ENCODE peak calls at places on chromosomes 6 and 20, in six cellular contexts. One of them, this sample, is unnamed.

GRCh38 chr6:137808191-137808590 is 58.9 kb upstream of the TNFAIP3 start:
- DNase-seq in cardiac muscle cell: peak; percentile 41
- DNase-seq in sigmoid colon: no peak
- DNase-seq in substantia nigra: no peak
- DNase-seq in CD8-positive, alpha-beta T cell: no peak
- DNase-seq in lung: no peak
- DNase-seq in this sample: no peak

GRCh38 chr6:170165085-170165484 is 125.8 kb downstream of the DLL1 start:
- DNase-seq in lung: no peak
- DNase-seq in substantia nigra: no peak
- DNase-seq in cardiac muscle cell: no peak
- DNase-seq in sigmoid colon: peak; percentile 79
- DNase-seq in CD8-positive, alpha-beta T cell: no peak
- DNase-seq in this sample: no peak

GRCh38 chr6:38703949-38704348 is 1.0 kb upstream of the GLO1 start:
- DNase-seq in sigmoid colon: no peak
- DNase-seq in cardiac muscle cell: no peak
- DNase-seq in lung: no peak
- DNase-seq in CD8-positive, alpha-beta T cell: no peak
- DNase-seq in substantia nigra: no peak
- DNase-seq in this sample: no peak

GRCh38 chr20:50743087-50743486 is 11.7 kb downstream of the PARD6B start:
- DNase-seq in substantia nigra: no peak
- DNase-seq in CD8-positive, alpha-beta T cell: no peak
- DNase-seq in cardiac muscle cell: no peak
- DNase-seq in lung: no peak
- DNase-seq in sigmoid colon: no peak
- DNase-seq in this sample: no peak

GRCh38 chr6:159754959-159755914 is 6.6 kb upstream of the ACAT2 start:
- DNase-seq in CD8-positive, alpha-beta T cell: no peak
- DNase-seq in sigmoid colon: no peak
- DNase-seq in lung: no peak
- DNase-seq in cardiac muscle cell: no peak
- DNase-seq in substantia nigra: no peak
- DNase-seq in this sample: no peak

GRCh38 chr6:82484737-82485650 is 121.4 kb downstream of the TPBG start:
- DNase-seq in cardiac muscle cell: no peak
- DNase-seq in sigmoid colon: no peak
- DNase-seq in substantia nigra: no peak
- DNase-seq in lung: no peak
- DNase-seq in CD8-positive, alpha-beta T cell: no peak
- DNase-seq in this sample: peak; percentile 91

GRCh38 chr6:138465007-138465645 is 34.2 kb downstream of the NHSL1 start:
- DNase-seq in lung: no peak
- DNase-seq in cardiac muscle cell: peak; percentile 90
- DNase-seq in sigmoid colon: no peak
- DNase-seq in substantia nigra: no peak
- DNase-seq in CD8-positive, alpha-beta T cell: no peak
- DNase-seq in this sample: no peak

GRCh38 chr6:132798820-132799538 is 542 bp upstream of the SLC18B1 start:
- DNase-seq in lung: peak; percentile 80
- DNase-seq in CD8-positive, alpha-beta T cell: peak; percentile 52
- DNase-seq in sigmoid colon: peak; percentile 75
- DNase-seq in substantia nigra: no peak
- DNase-seq in cardiac muscle cell: peak; percentile 69
- DNase-seq in this sample: no peak

GRCh38 chr20:61803903-61804804 is 261.5 kb downstream of the TAF4 start:
- DNase-seq in substantia nigra: no peak
- DNase-seq in cardiac muscle cell: peak; percentile 37
- DNase-seq in sigmoid colon: no peak
- DNase-seq in CD8-positive, alpha-beta T cell: no peak
- DNase-seq in lung: no peak
- DNase-seq in this sample: no peak

GRCh38 chr6:107110200-107110599 is 5.1 kb downstream of the BEND3 start:
- DNase-seq in sigmoid colon: no peak
- DNase-seq in lung: no peak
- DNase-seq in CD8-positive, alpha-beta T cell: no peak
- DNase-seq in cardiac muscle cell: peak; percentile 71
- DNase-seq in substantia nigra: no peak
- DNase-seq in this sample: no peak

GRCh38 chr6:75852721-75853120 is 103.7 kb downstream of the MYO6 start:
- DNase-seq in CD8-positive, alpha-beta T cell: no peak
- DNase-seq in substantia nigra: no peak
- DNase-seq in sigmoid colon: no peak
- DNase-seq in cardiac muscle cell: peak; percentile 62
- DNase-seq in lung: no peak
- DNase-seq in this sample: no peak

GRCh38 chr20:47352332-47353223 is 3.9 kb downstream of the ZMYND8 start:
- DNase-seq in cardiac muscle cell: peak; percentile 73
- DNase-seq in CD8-positive, alpha-beta T cell: no peak
- DNase-seq in substantia nigra: no peak
- DNase-seq in sigmoid colon: no peak
- DNase-seq in lung: peak; percentile 55
- DNase-seq in this sample: no peak

GRCh38 chr20:50348118-50348517 is 157.5 kb downstream of the CEBPB start:
- DNase-seq in CD8-positive, alpha-beta T cell: no peak
- DNase-seq in sigmoid colon: peak; percentile 74
- DNase-seq in substantia nigra: no peak
- DNase-seq in lung: no peak
- DNase-seq in cardiac muscle cell: peak; percentile 90
- DNase-seq in this sample: no peak

GRCh38 chr20:42678895-42679294 is 510.8 kb downstream of the PTPRT start:
- DNase-seq in sigmoid colon: no peak
- DNase-seq in cardiac muscle cell: no peak
- DNase-seq in substantia nigra: no peak
- DNase-seq in lung: no peak
- DNase-seq in CD8-positive, alpha-beta T cell: no peak
- DNase-seq in this sample: no peak

GRCh38 chr20:24462461-24463010 is 6.9 kb upstream of the SYNDIG1 start:
- DNase-seq in substantia nigra: peak; percentile 47
- DNase-seq in sigmoid colon: no peak
- DNase-seq in cardiac muscle cell: no peak
- DNase-seq in CD8-positive, alpha-beta T cell: no peak
- DNase-seq in lung: no peak
- DNase-seq in this sample: no peak

GRCh38 chr20:56440346-56441007 is 27.9 kb upstream of the RTF2 start:
- DNase-seq in substantia nigra: no peak
- DNase-seq in CD8-positive, alpha-beta T cell: peak; percentile 49
- DNase-seq in cardiac muscle cell: no peak
- DNase-seq in sigmoid colon: peak; percentile 22
- DNase-seq in lung: no peak
- DNase-seq in this sample: no peak

GRCh38 chr20:58579819-58580492 is 64.8 kb upstream of the APCDD1L start:
- DNase-seq in substantia nigra: no peak
- DNase-seq in lung: no peak
- DNase-seq in cardiac muscle cell: no peak
- DNase-seq in CD8-positive, alpha-beta T cell: no peak
- DNase-seq in sigmoid colon: peak; percentile 33
- DNase-seq in this sample: no peak

GRCh38 chr20:45944151-45944964 is 9.9 kb downstream of the PCIF1 start:
- DNase-seq in lung: no peak
- DNase-seq in sigmoid colon: no peak
- DNase-seq in substantia nigra: no peak
- DNase-seq in cardiac muscle cell: peak; percentile 33
- DNase-seq in CD8-positive, alpha-beta T cell: no peak
- DNase-seq in this sample: no peak

DNA sequence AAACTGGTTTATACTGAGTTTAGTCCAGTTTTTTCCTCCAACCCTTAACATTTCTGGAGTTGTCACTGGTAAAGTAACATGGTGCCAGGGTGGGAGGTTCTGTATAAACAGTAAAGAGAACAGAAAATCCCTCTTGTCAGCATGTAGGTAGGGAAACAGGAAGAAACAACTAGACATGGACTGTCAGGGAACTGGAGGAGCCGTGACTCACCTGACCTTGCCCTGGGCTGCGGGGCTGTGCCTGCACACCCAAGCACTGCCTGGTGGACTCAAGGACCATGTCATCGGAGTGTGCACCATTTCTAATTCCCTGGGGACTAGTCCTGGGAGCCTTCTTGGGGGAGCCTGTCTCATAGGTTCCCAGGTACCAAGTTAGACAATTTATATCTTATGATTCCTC is 136.7 kb upstream of the SUPT3H start:
- DNase-seq in CD8-positive, alpha-beta T cell: no peak
- DNase-seq in substantia nigra: no peak
- DNase-seq in sigmoid colon: no peak
- DNase-seq in cardiac muscle cell: no peak
- DNase-seq in lung: no peak
- DNase-seq in this sample: no peak
- H3K27ac ChIP-seq in CD8-positive, alpha-beta T cell: no peak overlapping the region
- H3K27ac ChIP-seq in substantia nigra: no peak overlapping the region
- H3K27ac ChIP-seq in sigmoid colon: no peak overlapping the region
- H3K27ac ChIP-seq in cardiac muscle cell: no peak overlapping the region
- H3K27ac ChIP-seq in lung: no peak overlapping the region
- H3K27ac ChIP-seq in this sample: no peak overlapping the region

GRCh38 chr6:42140051-42140450 is 2.4 kb downstream of the C6orf132 start:
- DNase-seq in CD8-positive, alpha-beta T cell: no peak
- DNase-seq in substantia nigra: no peak
- DNase-seq in lung: no peak
- DNase-seq in cardiac muscle cell: peak; percentile 13
- DNase-seq in sigmoid colon: no peak
- DNase-seq in this sample: no peak

GRCh38 chr6:42138630-42139619 is 3.5 kb downstream of the C6orf132 start:
- DNase-seq in substantia nigra: no peak
- DNase-seq in lung: no peak
- DNase-seq in sigmoid colon: no peak
- DNase-seq in CD8-positive, alpha-beta T cell: no peak
- DNase-seq in cardiac muscle cell: peak; percentile 42
- DNase-seq in this sample: peak; percentile 14

GRCh38 chr6:42140756-42141602 is 1.4 kb downstream of the C6orf132 start:
- DNase-seq in substantia nigra: no peak
- DNase-seq in sigmoid colon: no peak
- DNase-seq in CD8-positive, alpha-beta T cell: no peak
- DNase-seq in lung: no peak
- DNase-seq in cardiac muscle cell: peak; percentile 40
- DNase-seq in this sample: no peak

GRCh38 chr6:42142118-42142835 is at the start of gene C6orf132:
- DNase-seq in sigmoid colon: no peak
- DNase-seq in lung: peak; percentile 81
- DNase-seq in cardiac muscle cell: peak; percentile 45
- DNase-seq in CD8-positive, alpha-beta T cell: no peak
- DNase-seq in substantia nigra: no peak
- DNase-seq in this sample: no peak

GRCh38 chr6:42141603-42142117 is 760 bp downstream of the C6orf132 start:
- DNase-seq in cardiac muscle cell: no peak
- DNase-seq in substantia nigra: no peak
- DNase-seq in lung: no peak
- DNase-seq in CD8-positive, alpha-beta T cell: no peak
- DNase-seq in sigmoid colon: no peak
- DNase-seq in this sample: no peak
- H3K27ac ChIP-seq in cardiac muscle cell: no peak overlapping the region
- H3K27ac ChIP-seq in substantia nigra: no peak overlapping the region
- H3K27ac ChIP-seq in lung: no peak overlapping the region
- H3K27ac ChIP-seq in CD8-positive, alpha-beta T cell: no peak overlapping the region
- H3K27ac ChIP-seq in sigmoid colon: no peak overlapping the region
- H3K27ac ChIP-seq in this sample: no peak overlapping the region

GRCh38 chr6:97668716-97669115 is 385.7 kb upstream of the MMS22L start:
- DNase-seq in substantia nigra: no peak
- DNase-seq in CD8-positive, alpha-beta T cell: no peak
- DNase-seq in sigmoid colon: no peak
- DNase-seq in lung: no peak
- DNase-seq in cardiac muscle cell: no peak
- DNase-seq in this sample: no peak
- H3K27ac ChIP-seq in substantia nigra: peak overlapping the region; percentile 78
- H3K27ac ChIP-seq in CD8-positive, alpha-beta T cell: no peak overlapping the region
- H3K27ac ChIP-seq in sigmoid colon: no peak overlapping the region
- H3K27ac ChIP-seq in lung: no peak overlapping the region
- H3K27ac ChIP-seq in cardiac muscle cell: peak overlapping the region; percentile 94
- H3K27ac ChIP-seq in this sample: peak overlapping the region; percentile 35

DNA sequence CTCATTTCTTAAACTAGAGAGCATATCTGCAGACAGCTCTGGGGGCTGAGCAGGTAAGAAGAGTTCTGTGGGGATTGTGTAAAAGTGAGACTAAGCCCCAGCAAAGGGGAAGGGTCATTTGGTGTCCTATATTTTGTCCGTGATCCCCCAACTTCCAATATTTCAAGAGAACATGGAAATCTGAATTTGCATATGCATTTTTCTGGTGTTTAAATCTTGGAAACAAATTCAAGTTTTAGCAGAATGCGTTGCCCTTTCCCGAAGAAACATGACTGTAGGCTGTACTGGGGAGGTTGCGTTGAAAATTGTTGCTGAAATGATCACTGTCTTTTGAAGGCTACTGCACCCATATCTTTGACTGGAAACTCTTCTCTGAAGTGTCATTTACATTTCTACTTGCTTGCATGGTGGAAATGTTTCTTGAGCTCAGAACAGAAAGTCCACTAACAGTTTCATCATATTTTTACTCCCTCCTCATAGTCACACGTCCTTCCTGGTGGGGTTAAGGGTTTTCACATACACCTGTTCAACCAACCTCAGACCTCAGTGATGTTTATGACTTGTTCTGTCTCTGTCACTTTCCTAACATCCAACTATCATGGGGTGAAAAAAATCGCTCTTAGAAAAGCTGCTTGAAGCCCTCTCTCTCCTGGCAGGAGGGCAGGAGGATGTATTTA is 140.3 kb downstream of the BCAS1 start:
- DNase-seq in cardiac muscle cell: no peak
- DNase-seq in sigmoid colon: no peak
- DNase-seq in substantia nigra: no peak
- DNase-seq in CD8-positive, alpha-beta T cell: no peak
- DNase-seq in lung: no peak
- DNase-seq in this sample: no peak
- H3K27ac ChIP-seq in cardiac muscle cell: no peak overlapping the region
- H3K27ac ChIP-seq in sigmoid colon: no peak overlapping the region
- H3K27ac ChIP-seq in substantia nigra: no peak overlapping the region
- H3K27ac ChIP-seq in CD8-positive, alpha-beta T cell: no peak overlapping the region
- H3K27ac ChIP-seq in lung: no peak overlapping the region
- H3K27ac ChIP-seq in this sample: no peak overlapping the region

GRCh38 chr6:13454286-13455221 is 32.8 kb downstream of the GFOD1 start:
- DNase-seq in CD8-positive, alpha-beta T cell: peak; percentile 50
- DNase-seq in sigmoid colon: peak; percentile 84
- DNase-seq in substantia nigra: no peak
- DNase-seq in lung: peak; percentile 36
- DNase-seq in cardiac muscle cell: peak; percentile 61
- DNase-seq in this sample: no peak

GRCh38 chr6:13452346-13453171 is 34.8 kb downstream of the GFOD1 start:
- DNase-seq in sigmoid colon: peak; percentile 83
- DNase-seq in substantia nigra: no peak
- DNase-seq in lung: no peak
- DNase-seq in cardiac muscle cell: peak; percentile 81
- DNase-seq in CD8-positive, alpha-beta T cell: no peak
- DNase-seq in this sample: no peak

GRCh38 chr6:13451181-13451700 is 36.2 kb downstream of the GFOD1 start:
- DNase-seq in sigmoid colon: no peak
- DNase-seq in cardiac muscle cell: no peak
- DNase-seq in CD8-positive, alpha-beta T cell: no peak
- DNase-seq in substantia nigra: no peak
- DNase-seq in lung: no peak
- DNase-seq in this sample: no peak

GRCh38 chr6:13453771-13454251 is 33.6 kb downstream of the GFOD1 start:
- DNase-seq in CD8-positive, alpha-beta T cell: no peak
- DNase-seq in substantia nigra: no peak
- DNase-seq in cardiac muscle cell: peak; percentile 32
- DNase-seq in sigmoid colon: no peak
- DNase-seq in lung: no peak
- DNase-seq in this sample: no peak

GRCh38 chr6:13453172-13453552 is 34.2 kb downstream of the GFOD1 start:
- DNase-seq in substantia nigra: no peak
- DNase-seq in CD8-positive, alpha-beta T cell: no peak
- DNase-seq in cardiac muscle cell: no peak
- DNase-seq in lung: no peak
- DNase-seq in sigmoid colon: no peak
- DNase-seq in this sample: no peak
- H3K27ac ChIP-seq in substantia nigra: no peak overlapping the region
- H3K27ac ChIP-seq in CD8-positive, alpha-beta T cell: no peak overlapping the region
- H3K27ac ChIP-seq in cardiac muscle cell: no peak overlapping the region
- H3K27ac ChIP-seq in lung: no peak overlapping the region
- H3K27ac ChIP-seq in sigmoid colon: peak overlapping the region; percentile 83
- H3K27ac ChIP-seq in this sample: no peak overlapping the region